ENCODE peak calls at places on chromosomes 6 and 20, in ten cellular contexts. A, B, C, J, H, I, D, N, P and O are unnamed samples.

GRCh38 chr6:43499028-43499815 is 10.9 kb downstream of the LRRC73 start:
- DNase-seq in C (no peak), P (no peak), D (no peak), N (no peak), A (no peak), B (no peak), H (no peak), J (no peak), I (no peak), O (no peak)

GRCh38 chr6:160226118-160226541 is 32.5 kb downstream of the SLC22A2 start:
- DNase-seq in I (no peak), N (no peak), B (no peak), C (no peak), D (no peak), H (no peak), J (peak), A (no peak), P (no peak), O (peak)

GRCh38 chr20:61661025-61661424 is 404.7 kb downstream of the TAF4 start:
- DNase-seq in I (no peak), J (no peak), P (no peak), C (no peak), B (no peak), D (no peak), N (no peak), H (no peak), A (no peak), O (no peak)

GRCh38 chr6:134295953-134296553 is 21.9 kb downstream of the SGK1 start:
- DNase-seq in I (peak), J (peak), D (peak), B (peak), H (peak), C (peak), N (no peak), A (no peak), P (no peak), O (peak)

GRCh38 chr20:33669873-33670640 is 3.3 kb downstream of the ACTL10 start:
- DNase-seq in B (no peak), J (no peak), A (no peak), C (no peak), H (no peak), I (no peak), P (no peak), N (no peak), D (no peak), O (no peak)

GRCh38 chr6:42359021-42359420 is 92.7 kb downstream of the TRERF1 start:
- DNase-seq in A (no peak), D (no peak), B (no peak), I (peak), J (no peak), N (no peak), C (no peak), H (no peak), P (no peak), O (no peak)

GRCh38 chr6:62013719-62014118 is 272.3 kb downstream of the KHDRBS2 start:
- DNase-seq in H (no peak), N (no peak), I (no peak), B (no peak), A (no peak), C (no peak), J (no peak), D (no peak), P (no peak), O (no peak)

GRCh38 chr20:34262488-34263288 is 21.5 kb downstream of the ASIP start:
- DNase-seq in A (no peak), N (no peak), D (no peak), B (no peak), C (peak), I (no peak), H (no peak), J (peak), P (no peak), O (peak)

GRCh38 chr6:145699462-145699861 is 35.9 kb downstream of the EPM2A start:
- DNase-seq in H (peak), D (no peak), P (no peak), J (peak), B (no peak), A (no peak), N (no peak), C (peak), I (peak), O (peak)

GRCh38 chr6:6556738-6557503 is 31.6 kb upstream of the LY86 start:
- DNase-seq in N (peak), C (peak), I (peak), P (peak), H (no peak), D (peak), A (peak), J (no peak), B (peak), O (no peak)

GRCh38 chr6:85418059-85418458 is 31.8 kb upstream of the NT5E start:
- DNase-seq in I (peak), A (no peak), P (no peak), C (peak), B (no peak), D (no peak), N (no peak), J (peak), H (peak), O (peak)

GRCh38 chr6:105795913-105796517 is 290.1 kb upstream of the PRDM1 start:
- DNase-seq in I (peak), H (no peak), B (no peak), J (no peak), N (no peak), A (no peak), P (no peak), C (no peak), D (no peak), O (no peak)

GRCh38 chr6:134217516-134218140 is 100.3 kb downstream of the SGK1 start:
- DNase-seq in C (no peak), N (no peak), H (no peak), J (peak), B (no peak), A (no peak), P (no peak), D (no peak), I (no peak), O (peak)

GRCh38 chr20:10004900-10005299 is 29.9 kb upstream of the ANKEF1 start:
- DNase-seq in D (no peak), B (no peak), C (no peak), J (no peak), N (no peak), I (no peak), A (no peak), P (no peak), H (no peak), O (no peak)

GRCh38 chr6:34130870-34131269 is 15.0 kb downstream of the GRM4 start:
- DNase-seq in J (no peak), D (no peak), B (no peak), P (no peak), N (no peak), C (no peak), I (no peak), H (no peak), A (no peak), O (no peak)

GRCh38 chr6:131366223-131366622 is 206.8 kb upstream of the ARG1 start:
- DNase-seq in N (no peak), H (no peak), J (no peak), P (no peak), I (no peak), B (peak), C (no peak), D (no peak), A (no peak), O (no peak)

GRCh38 chr20:38342716-38343106 is 3.6 kb upstream of the LBP start:
- DNase-seq in B (no peak), A (no peak), D (peak), J (no peak), N (no peak), P (no peak), C (no peak), H (no peak), I (no peak), O (no peak)

GRCh38 chr20:38723982-38724602 is at the start of gene SLC32A1:
- DNase-seq in C (no peak), N (no peak), B (no peak), P (no peak), H (no peak), D (peak), A (peak), J (no peak), I (no peak), O (no peak)

GRCh38 chr20:6008254-6008653 is 45.6 kb downstream of the LRRN4 start:
- DNase-seq in H (peak), D (no peak), A (no peak), P (no peak), J (peak), C (peak), I (peak), N (no peak), B (no peak), O (peak)

GRCh38 chr6:145814035-145814500 is 527 bp downstream of the FBXO30 start:
- DNase-seq in I (peak), J (peak), N (peak), P (no peak), H (peak), C (no peak), B (peak), D (no peak), A (peak), O (peak)

GRCh38 chr6:21749754-21750153 is 156.2 kb downstream of the SOX4 start:
- DNase-seq in P (no peak), I (no peak), A (no peak), B (no peak), D (no peak), H (no peak), J (no peak), C (no peak), N (no peak), O (no peak)

GRCh38 chr20:3766832-3767433 is 620 bp downstream of the ADISSP start:
- DNase-seq in N (no peak), D (peak), A (no peak), B (peak), J (no peak), H (no peak), P (no peak), C (no peak), I (peak), O (no peak)

GRCh38 chr20:61163027-61163426 is 89.0 kb upstream of the CDH4 start:
- DNase-seq in A (no peak), P (no peak), C (no peak), D (no peak), J (no peak), N (no peak), H (no peak), I (no peak), B (no peak), O (no peak)

GRCh38 chr6:8137529-8137939 is 35.2 kb upstream of the EEF1E1 start:
- DNase-seq in C (no peak), D (no peak), B (no peak), H (no peak), I (no peak), A (no peak), P (no peak), J (no peak), N (no peak), O (no peak)

GRCh38 chr20:37526238-37526838 is 1.3 kb downstream of the BLCAP start:
- DNase-seq in A (peak), C (peak), J (peak), N (no peak), I (peak), B (peak), P (no peak), D (peak), H (peak), O (peak)

GRCh38 chr6:166313255-166314070 is 5.3 kb upstream of the PRR18 start:
- DNase-seq in B (peak), P (no peak), A (peak), I (peak), H (no peak), N (peak), C (peak), J (peak), D (peak), O (peak)

GRCh38 chr6:17790486-17790885 is 83.8 kb upstream of the NUP153 start:
- DNase-seq in J (no peak), H (no peak), C (no peak), B (no peak), I (no peak), P (no peak), A (no peak), N (no peak), D (no peak), O (no peak)

GRCh38 chr6:121596441-121596840 is 161.0 kb downstream of the GJA1 start:
- DNase-seq in D (no peak), N (no peak), H (no peak), P (no peak), J (peak), C (no peak), I (no peak), A (no peak), B (no peak), O (no peak)

GRCh38 chr6:35259946-35260626 is 551 bp downstream of the ZNF76 start:
- DNase-seq in D (peak), H (peak), C (peak), A (peak), I (peak), P (peak), N (peak), B (peak), J (peak), O (no peak)

GRCh38 chr6:26187981-26188635 is 100.9 kb downstream of the HFE start:
- DNase-seq in I (no peak), B (peak), J (peak), N (no peak), D (peak), P (no peak), C (peak), A (no peak), H (no peak), O (no peak)

GRCh38 chr6:36886948-36887347 is 1.2 kb downstream of the C6orf89 start:
- DNase-seq in N (no peak), I (no peak), H (no peak), A (no peak), P (no peak), C (no peak), D (no peak), B (no peak), J (no peak), O (no peak)

GRCh38 chr20:23116301-23117089 is 30.4 kb upstream of the CD93 start:
- DNase-seq in J (peak), N (no peak), A (no peak), B (no peak), P (no peak), D (no peak), C (peak), I (peak), H (peak), O (no peak)

GRCh38 chr20:35856866-35857265 is 85.1 kb downstream of the PHF20 start:
- DNase-seq in P (no peak), I (no peak), H (no peak), N (no peak), B (no peak), A (no peak), J (no peak), C (no peak), D (no peak), O (no peak)

GRCh38 chr20:9460518-9460917 is 53.9 kb upstream of the LAMP5 start:
- DNase-seq in C (peak), P (no peak), A (no peak), B (no peak), H (peak), J (peak), N (no peak), D (no peak), I (peak), O (peak)

GRCh38 chr6:3825331-3825831 is 23.8 kb upstream of the FAM50B start:
- DNase-seq in J (peak), D (no peak), A (peak), N (no peak), C (peak), I (peak), P (peak), H (peak), B (no peak), O (no peak)

GRCh38 chr6:157982580-157983438 is 1.1 kb downstream of the SYNJ2 start:
- DNase-seq in J (peak), B (no peak), I (peak), C (peak), P (no peak), D (peak), N (no peak), H (peak), A (no peak), O (peak)

DNA sequence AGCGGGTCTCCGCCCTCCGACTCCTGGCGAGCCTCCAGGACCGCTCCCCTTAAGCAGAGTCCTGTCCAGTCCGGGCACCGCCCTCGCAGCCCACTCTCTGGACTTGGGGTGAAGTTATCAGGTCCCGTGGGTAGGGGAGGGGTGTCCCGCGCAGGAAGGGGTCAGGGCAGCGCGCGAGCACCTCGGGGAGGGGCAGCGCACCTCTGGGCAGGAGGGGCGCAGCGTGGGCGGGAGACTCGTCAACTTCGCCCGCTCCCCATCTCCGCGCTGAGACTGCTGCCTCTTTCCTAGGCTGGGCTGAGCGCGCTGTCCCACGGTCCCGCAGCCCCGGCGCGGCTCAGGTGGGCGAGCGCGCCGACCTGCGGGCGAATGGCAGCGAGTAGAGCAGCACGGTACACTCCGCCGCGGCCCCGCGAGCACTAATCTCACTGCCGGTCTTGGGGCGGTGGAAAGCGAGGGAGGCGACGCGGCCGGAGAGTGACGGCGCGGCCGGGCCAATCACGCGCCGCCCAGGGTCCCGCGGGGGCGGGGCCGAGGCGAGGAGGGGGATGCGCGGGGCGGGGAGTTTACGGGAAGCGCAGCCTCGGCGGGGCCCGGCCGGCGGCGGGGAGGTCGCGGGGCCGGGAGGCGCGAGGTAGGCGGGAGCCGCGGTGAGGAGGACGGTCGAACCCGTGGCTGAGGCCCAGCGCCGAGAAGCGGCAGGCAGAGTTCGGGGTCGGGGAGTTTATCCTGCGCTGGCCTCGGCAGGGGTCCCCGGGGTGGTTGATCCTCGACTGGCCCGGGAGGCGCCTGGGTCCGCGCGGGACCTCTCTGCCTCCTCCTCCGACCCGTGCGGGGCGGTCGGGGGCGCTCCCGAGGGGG is at the start of gene MAN1A1:
- DNase-seq in A (peak), D (peak), B (peak), P (peak), I (peak), H (peak), C (peak), J (peak), N (peak), O (peak)
- H2AFZ ChIP-seq in A (peak), D (peak), B (peak), P (peak), I (peak), H (peak), C (peak), J (peak), N (peak), O (peak)

GRCh38 chr20:46031014-46031569 is 2.1 kb downstream of the SLC12A5 start:
- DNase-seq in C (no peak), I (no peak), P (no peak), D (no peak), A (no peak), J (no peak), H (no peak), N (no peak), B (no peak), O (no peak)

GRCh38 chr20:46031701-46032254 is 2.8 kb downstream of the SLC12A5 start:
- DNase-seq in A (peak), P (no peak), J (no peak), N (no peak), H (no peak), B (no peak), D (no peak), C (no peak), I (peak), O (no peak)

GRCh38 chr20:46028772-46029371 is at the start of gene SLC12A5:
- DNase-seq in J (no peak), H (no peak), B (no peak), I (no peak), N (no peak), D (no peak), A (no peak), P (no peak), C (no peak), O (no peak)

GRCh38 chr20:46028110-46028509 is 905 bp upstream of the SLC12A5 start:
- DNase-seq in B (no peak), C (no peak), N (no peak), A (no peak), I (no peak), P (no peak), D (no peak), J (no peak), H (no peak), O (no peak)

DNA sequence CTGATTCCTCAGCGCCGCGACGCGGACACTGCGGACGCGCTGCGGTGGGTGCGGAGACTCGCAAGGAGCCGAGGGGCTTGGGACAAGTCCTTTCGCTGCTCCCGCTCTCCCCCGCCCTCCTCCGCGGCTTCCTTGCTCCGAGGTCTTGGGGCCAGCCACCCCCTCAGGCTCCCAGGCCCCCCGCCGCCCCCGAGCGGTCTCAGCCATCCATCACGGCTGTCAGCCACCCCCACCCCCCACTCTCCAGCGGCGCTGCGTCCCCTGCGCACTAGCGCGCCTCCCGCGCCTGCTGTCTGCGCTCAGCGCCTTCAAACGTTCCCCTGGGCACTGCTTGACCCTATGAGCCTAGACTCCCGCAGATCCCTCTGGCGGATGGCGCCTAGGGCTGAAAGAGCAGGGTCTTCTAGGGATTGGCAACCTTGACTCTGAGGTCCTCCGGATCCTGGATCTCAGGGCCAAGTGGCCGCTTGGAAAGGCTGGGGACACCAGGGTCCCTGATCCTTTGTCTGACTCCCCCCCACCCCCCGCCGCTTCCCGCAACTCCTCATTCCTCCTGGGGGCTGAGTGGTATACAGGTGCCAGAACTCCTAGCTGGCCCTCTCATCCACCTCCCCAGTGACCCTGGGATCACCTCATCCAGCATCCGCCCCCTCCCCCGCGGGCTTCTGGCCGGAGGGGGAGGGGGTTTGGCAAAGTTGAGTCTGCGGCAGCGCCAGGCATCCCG is 1.4 kb downstream of the SLC12A5 start:
- DNase-seq in A (no peak), P (no peak), B (no peak), N (no peak), H (no peak), J (no peak), D (no peak), I (no peak), C (no peak), O (no peak)
- H2AFZ ChIP-seq in A (no peak), P (no peak), B (no peak), N (no peak), H (no peak), J (no peak), D (no peak), I (no peak), C (no peak), O (no peak)

DNA sequence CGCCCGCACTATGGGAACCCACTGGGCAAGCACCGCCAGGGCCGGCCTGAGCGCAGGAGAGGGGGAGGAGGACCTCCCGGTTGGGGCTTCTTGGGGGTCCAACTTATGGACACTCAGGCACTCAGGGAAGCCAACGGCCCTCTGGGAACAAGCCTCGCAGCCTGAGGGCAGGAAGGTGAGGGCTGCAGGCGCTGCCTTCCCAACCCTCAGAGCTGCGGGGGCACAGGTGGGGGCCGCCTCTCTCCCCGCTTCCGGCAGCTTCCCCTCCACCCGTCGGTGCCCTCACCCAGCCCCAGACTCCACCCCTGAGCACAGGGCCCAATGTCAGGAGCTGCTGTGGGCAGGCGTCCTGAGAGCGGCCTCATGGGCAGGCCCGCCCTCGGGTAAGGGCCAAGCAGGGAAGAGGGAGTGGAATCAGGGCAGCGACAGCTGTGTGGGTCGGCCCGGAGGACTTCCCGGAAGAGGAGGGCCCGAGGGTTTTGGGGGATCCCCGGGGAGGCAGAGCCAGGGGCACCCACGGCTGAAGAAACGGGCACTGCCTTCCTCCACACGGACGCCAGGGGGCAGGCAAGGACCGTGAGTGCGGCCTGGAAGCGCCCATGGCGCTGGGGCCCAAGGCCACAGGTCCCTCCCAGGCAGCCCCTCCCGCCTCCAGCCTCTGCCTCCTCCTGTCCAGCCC is 488 bp upstream of the PTK6 start:
- DNase-seq in J (peak), C (peak), H (peak), A (peak), D (peak), I (peak), N (peak), P (peak), B (peak), O (peak)
- H2AFZ ChIP-seq in J (peak), C (peak), H (peak), A (no peak), D (peak), I (peak), N (peak), P (no peak), B (peak), O (peak)

GRCh38 chr6:14713008-14713452 is 532.8 kb upstream of the JARID2 start:
- DNase-seq in N (no peak), P (no peak), I (peak), D (no peak), B (no peak), A (no peak), C (peak), H (peak), J (peak), O (peak)
- H2AFZ ChIP-seq in N (no peak), P (no peak), I (no peak), D (peak), B (no peak), A (no peak), C (peak), H (peak), J (peak), O (peak)